ENCODE peak calls at places on chromosomes 13 and 19, in seven cellular contexts. P is mesendoderm, Z is NB4, M is stomach, H is transverse colon, G is ascending aorta, K is choroid plexus epithelial cell. E is an unnamed sample.

GRCh38 chr19:566403-566802 is 6.0 kb upstream of the BSG start:
- DNase-seq in M (no peak), Z (peak; percentile 97), H (peak; percentile 61), G (no peak), K (no peak), P (peak; percentile 66), E (no peak)

GRCh38 chr19:19385900-19386339 is 19.6 kb upstream of the GATAD2A start:
- DNase-seq in K (peak; percentile 41), H (no peak), M (no peak), P (peak; percentile 73), Z (peak; percentile 83), G (no peak), E (peak; percentile 42)

GRCh38 chr19:8129061-8129460 is 20.3 kb downstream of the FBN3 start:
- DNase-seq in H (no peak), Z (no peak), P (no peak), K (no peak), G (no peak), M (no peak), E (no peak)

GRCh38 chr13:90534617-90535340 is 812.7 kb upstream of the MIR17HG start:
- DNase-seq in K (no peak), M (no peak), P (no peak), Z (no peak), H (no peak), G (no peak), E (no peak)

GRCh38 chr19:39416626-39417120 is 4.2 kb downstream of the PLEKHG2 start:
- DNase-seq in M (no peak), P (no peak), Z (no peak), G (no peak), K (no peak), H (no peak), E (no peak)

GRCh38 chr19:1457031-1457739 is 7.3 kb downstream of the APC2 start:
- DNase-seq in H (no peak), G (no peak), P (peak; percentile 78), K (no peak), Z (no peak), M (no peak), E (no peak)

GRCh38 chr19:55526216-55527196 is 10.4 kb downstream of the SBK2 start:
- DNase-seq in P (peak; percentile 79), M (peak; percentile 93), H (peak; percentile 80), Z (no peak), K (peak; percentile 92), G (no peak), E (peak; percentile 70)

GRCh38 chr19:8702350-8702749 is 3.8 kb upstream of the ACTL9 start:
- DNase-seq in M (no peak), H (no peak), P (no peak), K (no peak), G (no peak), Z (peak; percentile 100), E (no peak)

GRCh38 chr13:89726690-89727435 is 1620.6 kb upstream of the MIR17HG start:
- DNase-seq in M (no peak), Z (no peak), G (no peak), H (no peak), K (peak; percentile 92), P (no peak), E (peak; percentile 52)

GRCh38 chr13:100828226-100828625 is 153.6 kb upstream of the TMTC4 start:
- DNase-seq in G (no peak), H (no peak), Z (peak; percentile 15), P (peak; percentile 77), K (peak; percentile 40), M (no peak), E (no peak)

GRCh38 chr13:38463047-38463446 is 113.4 kb downstream of the UFM1 start:
- DNase-seq in G (no peak), Z (no peak), P (no peak), H (no peak), K (no peak), M (no peak), E (no peak)

GRCh38 chr13:110610955-110611595 is 4.3 kb upstream of the NAXD start:
- DNase-seq in M (no peak), K (no peak), P (no peak), Z (no peak), H (no peak), G (no peak), E (no peak)
- H3K4me3 ChIP-seq in M (no peak overlapping the region), K (no peak overlapping the region), P (no peak overlapping the region), Z (no peak overlapping the region), H (no peak overlapping the region), G (no peak overlapping the region), E (no peak overlapping the region)

GRCh38 chr13:113229791-113230190 is 20.4 kb downstream of the CUL4A start:
- DNase-seq in Z (no peak), H (no peak), M (no peak), P (no peak), K (no peak), G (no peak), E (no peak)
- H3K4me3 ChIP-seq in Z (no peak overlapping the region), H (no peak overlapping the region), M (no peak overlapping the region), P (no peak overlapping the region), K (no peak overlapping the region), G (no peak overlapping the region), E (no peak overlapping the region)

DNA sequence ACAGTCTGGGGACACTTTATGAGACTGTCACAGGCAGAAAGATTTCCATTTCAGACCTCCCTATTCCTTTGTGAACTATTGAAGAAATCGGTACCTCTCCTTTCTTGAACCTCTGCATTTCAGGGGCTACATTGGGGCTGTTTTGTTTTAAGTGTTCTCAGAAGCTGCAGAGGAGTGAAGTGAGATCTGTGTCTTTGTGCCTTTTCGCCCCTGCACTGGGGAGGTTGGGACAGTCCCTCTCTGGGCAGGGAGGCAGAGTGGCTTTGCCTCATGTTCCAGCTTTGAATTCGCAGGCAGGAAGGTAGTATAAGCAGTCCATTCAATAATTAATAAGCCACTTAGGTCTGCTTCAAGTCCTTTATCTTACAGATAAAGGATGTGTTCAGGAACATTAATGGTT is 9.5 kb upstream of the AMER2 start:
- DNase-seq in G (no peak), M (no peak), K (no peak), P (no peak), Z (no peak), H (no peak), E (no peak)
- H3K4me3 ChIP-seq in G (no peak overlapping the region), M (no peak overlapping the region), K (no peak overlapping the region), P (no peak overlapping the region), Z (no peak overlapping the region), H (no peak overlapping the region), E (no peak overlapping the region)

DNA sequence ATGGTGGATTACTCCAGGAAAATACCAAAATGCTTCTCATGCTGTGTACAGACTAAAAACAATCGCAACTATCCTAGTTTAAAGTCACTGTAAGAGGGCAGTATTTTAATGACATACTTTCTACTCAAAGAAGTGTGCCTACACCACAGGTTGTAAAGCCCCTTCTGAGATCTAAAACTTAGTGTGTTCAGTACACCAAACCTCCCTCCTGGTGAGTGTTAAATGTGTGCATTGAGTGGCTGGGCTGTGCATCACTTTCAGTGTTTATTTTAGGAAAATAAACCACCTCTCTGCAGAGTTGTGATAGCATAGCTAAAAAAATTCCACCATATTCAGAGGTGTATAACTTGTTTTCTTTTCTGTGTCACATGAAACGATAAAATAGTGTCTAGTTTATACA is 263.7 kb downstream of the DACH1 start:
- DNase-seq in K (no peak), P (no peak), G (no peak), M (no peak), H (no peak), Z (no peak), E (no peak)
- H3K4me3 ChIP-seq in K (no peak overlapping the region), P (no peak overlapping the region), G (no peak overlapping the region), M (no peak overlapping the region), H (no peak overlapping the region), Z (no peak overlapping the region), E (no peak overlapping the region)

GRCh38 chr19:5536337-5536894 is 31.3 kb downstream of the TINCR start:
- DNase-seq in K (peak; percentile 58), M (peak; percentile 84), H (no peak), G (no peak), Z (no peak), P (peak; percentile 96), E (peak; percentile 26)
- H3K4me3 ChIP-seq in K (no peak overlapping the region), M (no peak overlapping the region), H (no peak overlapping the region), G (peak overlapping the region; percentile 2), Z (no peak overlapping the region), P (no peak overlapping the region), E (no peak overlapping the region)

DNA sequence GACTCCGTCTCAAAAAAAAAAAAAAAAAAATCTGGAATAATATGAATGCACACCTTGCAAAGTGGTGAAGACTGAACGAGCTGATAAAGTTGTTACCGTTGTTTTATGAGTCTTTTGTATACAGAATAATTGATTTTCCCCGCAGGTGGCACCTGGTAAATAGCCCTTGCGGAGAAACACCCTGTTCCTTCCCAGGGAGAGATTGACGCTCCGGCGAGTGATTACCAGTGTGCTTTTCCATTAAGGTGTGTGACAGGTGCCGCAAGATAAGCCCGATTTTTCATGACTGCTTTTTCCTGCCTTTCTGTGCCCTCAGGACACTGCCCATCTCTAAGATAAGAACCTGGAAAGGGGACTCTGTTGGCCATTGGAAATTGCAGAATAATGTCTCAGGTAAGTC is 943 bp downstream of the ZNF302 start:
- DNase-seq in M (no peak), Z (no peak), H (no peak), K (no peak), G (no peak), P (no peak), E (no peak)
- H3K4me3 ChIP-seq in M (peak overlapping the region; percentile 66), Z (peak overlapping the region; percentile 74), H (peak overlapping the region; percentile 61), K (peak overlapping the region; percentile 69), G (peak overlapping the region; percentile 85), P (no peak overlapping the region), E (peak overlapping the region; percentile 61)

DNA sequence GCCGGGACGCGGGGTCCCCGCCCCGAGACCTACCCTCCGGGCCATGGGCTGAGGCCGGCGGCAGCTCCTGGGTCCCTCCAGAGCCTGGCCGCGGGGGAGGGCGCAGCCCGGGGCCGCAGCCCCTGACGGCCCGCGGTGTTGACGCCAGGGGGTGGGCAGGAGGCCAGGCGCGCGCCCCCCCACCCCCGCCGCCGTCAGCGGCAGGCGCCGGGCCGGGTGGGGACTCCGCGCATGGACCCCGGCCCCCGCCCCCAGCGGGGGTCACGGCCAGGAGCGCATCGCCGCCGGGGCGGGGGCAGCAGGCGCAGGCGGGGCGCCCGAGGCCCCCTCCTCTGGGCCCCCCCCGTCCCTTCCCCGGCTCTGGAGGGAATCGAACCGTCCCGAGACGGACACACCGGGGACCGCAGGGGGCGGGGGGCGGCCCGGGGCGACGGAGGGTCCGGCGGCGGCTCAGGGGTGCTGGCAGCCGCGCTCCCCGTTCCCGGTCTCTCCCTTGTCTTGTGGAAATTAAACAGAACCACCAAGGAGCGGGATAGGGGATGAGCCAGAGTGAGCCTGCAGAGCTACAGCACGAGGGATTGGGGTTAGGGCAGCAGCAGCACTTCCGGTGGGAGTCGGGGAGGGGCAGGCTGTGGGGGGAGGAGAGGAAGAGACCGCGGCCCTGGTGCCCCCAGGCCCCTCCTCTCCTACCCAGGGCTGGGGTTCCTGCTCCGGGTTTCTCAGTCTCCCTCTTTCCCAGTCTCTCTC is at the start of gene MEIS3:
- DNase-seq in Z (peak; percentile 66), P (peak; percentile 83), M (no peak), G (no peak), K (no peak), H (no peak), E (no peak)
- H3K4me3 ChIP-seq in Z (no peak within 1 kb of the TSS), P (peak within 1 kb of the TSS; percentile 51), M (peak within 1 kb of the TSS; percentile 52), G (peak within 1 kb of the TSS; percentile 63), K (peak within 1 kb of the TSS; percentile 54), H (peak within 1 kb of the TSS; percentile 34), E (peak within 1 kb of the TSS; percentile 75)

GRCh38 chr13:29140277-29140676 is 320.1 kb downstream of the MTUS2 start:
- DNase-seq in Z (no peak), K (peak; percentile 80), H (no peak), M (no peak), G (peak; percentile 92), P (peak; percentile 60), E (peak; percentile 39)
- H3K4me3 ChIP-seq in Z (no peak overlapping the region), K (no peak overlapping the region), H (no peak overlapping the region), M (no peak overlapping the region), G (peak overlapping the region; percentile 61), P (no peak overlapping the region), E (no peak overlapping the region)

E was measured in cardiac fibroblast.